ENCODE peak calls at places on chromosomes 2 and 18, in nine cellular contexts. Z is bronchial epithelial cell, Y is lower lobe of right lung, H is WTC11, V is cardiac muscle cell, T is fibroblast of mammary gland, J is Peyer's patch, Q is GM12865, X is glutamatergic neuron. I is an unnamed sample.

GRCh38 chr2:203191958-203192357 is 46.9 kb upstream of the CYP20A1 start:
- DNase-seq in Z (no peak), Y (no peak), H (no peak), V (no peak), T (no peak), J (no peak), Q (no peak), X (no peak), I (no peak)

GRCh38 chr2:21267232-21267835 is 143.6 kb downstream of the TDRD15 start:
- DNase-seq in Z (no peak), Y (no peak), H (no peak), V (peak), T (no peak), J (no peak), Q (no peak), X (no peak), I (no peak)

GRCh38 chr18:77087391-77088141 is 45.0 kb downstream of the MBP start:
- DNase-seq in Z (no peak), Y (peak), H (peak), V (peak), T (peak), J (no peak), Q (no peak), X (peak), I (no peak)

GRCh38 chr2:234026111-234026510 is 24.4 kb upstream of the SPP2 start:
- DNase-seq in Z (no peak), Y (no peak), H (no peak), V (no peak), T (peak), J (no peak), Q (no peak), X (no peak), I (no peak)

GRCh38 chr2:237190958-237191692 is 105.4 kb downstream of the COPS8 start:
- DNase-seq in Z (no peak), Y (no peak), H (no peak), V (no peak), T (no peak), J (no peak), Q (no peak), X (no peak), I (no peak)

GRCh38 chr2:215511454-215512346 is 75.8 kb upstream of the FN1 start:
- DNase-seq in Z (no peak), Y (no peak), H (no peak), V (no peak), T (no peak), J (no peak), Q (no peak), X (no peak), I (no peak)

GRCh38 chr2:75641587-75641986 is 5.0 kb upstream of the MRPL19 start:
- DNase-seq in Z (no peak), Y (no peak), H (no peak), V (peak), T (no peak), J (no peak), Q (no peak), X (no peak), I (no peak)

GRCh38 chr2:58428286-58428552 is 187.1 kb upstream of the FANCL start:
- DNase-seq in Z (no peak), Y (peak), H (peak), V (peak), T (peak), J (no peak), Q (peak), X (no peak), I (peak)

GRCh38 chr2:39304729-39305128 is 61.0 kb upstream of the CDKL4 start:
- DNase-seq in Z (no peak), Y (no peak), H (no peak), V (peak), T (peak), J (no peak), Q (no peak), X (no peak), I (no peak)

GRCh38 chr2:44324971-44325426 is 36.3 kb downstream of the PREPL start:
- DNase-seq in Z (peak), Y (no peak), H (no peak), V (peak), T (peak), J (no peak), Q (no peak), X (no peak), I (peak)

GRCh38 chr2:64487256-64488049 is 33.5 kb downstream of the LGALSL start:
- DNase-seq in Z (no peak), Y (no peak), H (no peak), V (no peak), T (no peak), J (no peak), Q (no peak), X (no peak), I (no peak)

GRCh38 chr2:134836986-134837385 is 1.4 kb upstream of the ACMSD start:
- DNase-seq in Z (peak), Y (no peak), H (no peak), V (peak), T (peak), J (no peak), Q (no peak), X (no peak), I (peak)

GRCh38 chr2:220512419-220512818 is 885.0 kb downstream of the SLC4A3 start:
- DNase-seq in Z (peak), Y (no peak), H (no peak), V (peak), T (peak), J (no peak), Q (no peak), X (no peak), I (no peak)

GRCh38 chr18:68262697-68263293 is 452.1 kb downstream of the TMX3 start:
- DNase-seq in Z (peak), Y (no peak), H (no peak), V (peak), T (peak), J (no peak), Q (no peak), X (no peak), I (peak)

GRCh38 chr2:217903859-217904613 is 98.8 kb downstream of the TNS1 start:
- DNase-seq in Z (no peak), Y (peak), H (no peak), V (peak), T (peak), J (peak), Q (no peak), X (no peak), I (no peak)

GRCh38 chr2:228545041-228545440 is 363.6 kb upstream of the SPHKAP start:
- DNase-seq in Z (peak), Y (no peak), H (no peak), V (peak), T (peak), J (no peak), Q (no peak), X (no peak), I (peak)

GRCh38 chr2:240624950-240625621 is at the start of gene GPR35:
- DNase-seq in Z (no peak), Y (peak), H (peak), V (peak), T (peak), J (peak), Q (peak), X (no peak), I (no peak)

GRCh38 chr18:59067873-59068272 is 71.8 kb upstream of the SEC11C start:
- DNase-seq in Z (peak), Y (no peak), H (peak), V (peak), T (peak), J (peak), Q (peak), X (peak), I (peak)

GRCh38 chr2:230687498-230687897 is 25.1 kb upstream of the CAB39 start:
- DNase-seq in Z (peak), Y (no peak), H (no peak), V (no peak), T (peak), J (peak), Q (no peak), X (no peak), I (peak)

GRCh38 chr2:100963026-100963375 is 39.1 kb upstream of the RPL31 start:
- DNase-seq in Z (no peak), Y (no peak), H (no peak), V (no peak), T (no peak), J (no peak), Q (no peak), X (no peak), I (no peak)

GRCh38 chr2:59850554-59850953 is 702.9 kb downstream of the BCL11A start:
- DNase-seq in Z (no peak), Y (no peak), H (no peak), V (no peak), T (no peak), J (no peak), Q (no peak), X (no peak), I (no peak)

GRCh38 chr2:160816916-160817315 is 323.3 kb upstream of the RBMS1 start:
- DNase-seq in Z (no peak), Y (no peak), H (no peak), V (no peak), T (peak), J (no peak), Q (no peak), X (no peak), I (peak)

GRCh38 chr2:128503358-128504241 is 184.9 kb upstream of the HS6ST1 start:
- DNase-seq in Z (no peak), Y (no peak), H (no peak), V (no peak), T (no peak), J (no peak), Q (no peak), X (no peak), I (no peak)

GRCh38 chr2:214750529-214750928 is 59.0 kb downstream of the BARD1 start:
- DNase-seq in Z (no peak), Y (no peak), H (no peak), V (no peak), T (no peak), J (no peak), Q (peak), X (no peak), I (no peak)

GRCh38 chr2:54597153-54597827 is 126.2 kb upstream of the EML6 start:
- DNase-seq in Z (no peak), Y (no peak), H (no peak), V (peak), T (no peak), J (peak), Q (no peak), X (peak), I (peak)

GRCh38 chr2:147013696-147014392 is 831.0 kb upstream of the ACVR2A start:
- DNase-seq in Z (no peak), Y (no peak), H (no peak), V (no peak), T (peak), J (no peak), Q (no peak), X (no peak), I (no peak)

GRCh38 chr2:8096484-8096883 is 585.4 kb upstream of the ID2 start:
- DNase-seq in Z (no peak), Y (no peak), H (no peak), V (no peak), T (no peak), J (no peak), Q (no peak), X (no peak), I (no peak)

GRCh38 chr18:24659837-24660720 is 199.6 kb downstream of the HRH4 start:
- DNase-seq in Z (no peak), Y (peak), H (no peak), V (peak), T (peak), J (peak), Q (peak), X (no peak), I (no peak)

GRCh38 chr18:28404721-28405120 is 227.8 kb upstream of the CDH2 start:
- DNase-seq in Z (no peak), Y (no peak), H (no peak), V (no peak), T (no peak), J (no peak), Q (no peak), X (no peak), I (no peak)

GRCh38 chr2:99337931-99338580 is 867 bp downstream of the EIF5B start:
- DNase-seq in Z (peak), Y (no peak), H (no peak), V (peak), T (peak), J (no peak), Q (peak), X (no peak), I (peak)

GRCh38 chr2:6864938-6865345 is 765 bp downstream of the CMPK2 start:
- DNase-seq in Z (no peak), Y (peak), H (peak), V (no peak), T (no peak), J (peak), Q (no peak), X (no peak), I (no peak)

GRCh38 chr18:65754121-65754520 is 3.3 kb downstream of the CDH7 start:
- DNase-seq in Z (peak), Y (no peak), H (no peak), V (no peak), T (no peak), J (no peak), Q (no peak), X (no peak), I (peak)

GRCh38 chr2:45446016-45446415 is 165.1 kb downstream of the SRBD1 start:
- DNase-seq in Z (no peak), Y (no peak), H (no peak), V (no peak), T (no peak), J (no peak), Q (no peak), X (no peak), I (no peak)

GRCh38 chr18:29501952-29502351 is 1325.0 kb upstream of the CDH2 start:
- DNase-seq in Z (peak), Y (no peak), H (no peak), V (peak), T (peak), J (no peak), Q (no peak), X (no peak), I (peak)

GRCh38 chr2:28621172-28622100 is 125.6 kb downstream of the PLB1 start:
- DNase-seq in Z (peak), Y (peak), H (peak), V (peak), T (peak), J (peak), Q (peak), X (peak), I (peak)
- TF ChIP-seq CTCF in Z (peak), Y (peak), H (no peak), V (peak), T (peak), J (peak), Q (peak), X (no peak), I (peak)

DNA sequence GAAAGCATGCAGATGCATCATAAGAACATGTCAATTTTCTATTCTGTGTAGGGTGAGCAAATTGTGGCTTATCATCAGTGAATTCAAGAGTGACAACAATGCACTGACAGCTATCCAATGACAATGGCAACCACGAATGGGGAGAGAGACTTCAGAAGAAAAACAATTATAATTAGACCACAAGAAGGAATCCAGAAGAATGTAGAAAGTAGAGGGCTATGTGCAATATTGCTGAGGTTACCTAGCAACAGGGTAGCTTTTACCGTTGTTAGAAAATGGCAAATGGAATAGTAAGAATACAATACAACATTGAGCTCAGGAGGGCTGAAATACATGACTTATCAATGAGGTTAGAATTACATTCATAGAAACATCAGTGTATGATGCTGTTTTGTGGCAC is 71.1 kb upstream of the SESTD1 start:
- DNase-seq in Z (no peak), Y (no peak), H (no peak), V (no peak), T (no peak), J (no peak), Q (no peak), X (no peak), I (no peak)
- TF ChIP-seq CTCF in Z (no peak), Y (no peak), H (no peak), V (no peak), T (no peak), J (no peak), Q (no peak), X (no peak), I (no peak)

GRCh38 chr2:157305713-157306110 is 19.9 kb downstream of the ERMN start:
- DNase-seq in Z (no peak), Y (no peak), H (no peak), V (no peak), T (no peak), J (no peak), Q (no peak), X (no peak), I (no peak)

GRCh38 chr2:157304811-157305712 is 20.6 kb downstream of the ERMN start:
- DNase-seq in Z (peak), Y (no peak), H (no peak), V (peak), T (no peak), J (no peak), Q (peak), X (no peak), I (no peak)

GRCh38 chr2:157302492-157303099 is 23.0 kb downstream of the ERMN start:
- DNase-seq in Z (peak), Y (no peak), H (no peak), V (peak), T (peak), J (no peak), Q (peak), X (no peak), I (peak)

GRCh38 chr2:157303612-157304011 is 22.0 kb downstream of the ERMN start:
- DNase-seq in Z (no peak), Y (no peak), H (no peak), V (no peak), T (no peak), J (no peak), Q (no peak), X (no peak), I (no peak)

GRCh38 chr2:157307021-157307420 is 18.6 kb downstream of the ERMN start:
- DNase-seq in Z (no peak), Y (no peak), H (no peak), V (no peak), T (no peak), J (no peak), Q (no peak), X (no peak), I (no peak)
- TF ChIP-seq CTCF in Z (no peak), Y (no peak), H (no peak), V (peak), T (peak), J (peak), Q (peak), X (peak), I (no peak)

GRCh38 chr2:207459990-207460757 is 69.6 kb upstream of the CREB1 start:
- DNase-seq in Z (no peak), Y (no peak), H (no peak), V (no peak), T (no peak), J (no peak), Q (peak), X (no peak), I (no peak)

GRCh38 chr2:207463433-207463832 is 66.3 kb upstream of the CREB1 start:
- DNase-seq in Z (no peak), Y (no peak), H (no peak), V (peak), T (peak), J (no peak), Q (no peak), X (no peak), I (no peak)

GRCh38 chr2:207463996-207464395 is 65.8 kb upstream of the CREB1 start:
- DNase-seq in Z (no peak), Y (no peak), H (no peak), V (no peak), T (no peak), J (no peak), Q (no peak), X (no peak), I (no peak)

DNA sequence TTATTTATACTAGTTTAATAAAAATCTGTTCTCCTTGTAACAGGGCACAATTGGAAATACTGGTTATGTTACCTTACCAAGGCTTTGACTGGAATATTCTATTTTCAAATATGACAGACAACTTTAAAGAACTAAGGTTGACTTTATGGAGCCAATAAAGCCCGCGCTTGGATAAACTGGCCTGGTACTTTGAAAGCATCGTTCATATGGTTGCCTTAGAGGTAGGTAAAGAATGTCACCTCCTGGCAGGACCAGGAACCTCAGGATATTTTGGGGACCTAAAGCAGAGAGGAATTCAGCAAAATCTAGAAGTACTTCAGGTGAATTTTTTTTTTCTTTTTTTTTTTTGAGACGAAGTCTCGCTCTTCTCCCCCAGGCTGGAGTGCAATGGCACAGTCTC is 71.2 kb upstream of the CREB1 start:
- DNase-seq in Z (no peak), Y (no peak), H (no peak), V (no peak), T (no peak), J (no peak), Q (no peak), X (no peak), I (no peak)
- TF ChIP-seq CTCF in Z (peak), Y (no peak), H (no peak), V (peak), T (no peak), J (no peak), Q (no peak), X (no peak), I (peak)

GRCh38 chr2:174142290-174142689 is 106.0 kb downstream of the OLA1 start:
- DNase-seq in Z (no peak), Y (no peak), H (no peak), V (no peak), T (no peak), J (no peak), Q (no peak), X (no peak), I (no peak)

DNA sequence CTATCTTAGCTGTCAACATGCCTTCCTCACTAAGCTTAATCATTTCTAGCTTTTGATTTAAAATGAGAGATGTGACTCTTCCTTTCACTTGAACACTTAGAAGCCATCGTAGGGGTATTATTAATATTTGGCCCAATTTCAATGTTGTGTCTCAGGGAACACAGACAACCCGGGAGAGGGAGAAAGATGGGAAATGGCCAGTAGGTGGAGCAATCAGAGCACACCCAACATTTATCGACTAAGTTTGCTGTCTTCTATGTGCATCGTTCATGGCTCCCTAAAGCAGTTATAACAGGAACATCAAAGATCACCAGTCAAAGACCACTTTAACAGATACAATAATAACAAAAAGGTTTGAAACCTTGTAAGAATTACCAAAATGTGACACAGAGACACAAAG is 110.2 kb downstream of the OLA1 start:
- DNase-seq in Z (no peak), Y (no peak), H (no peak), V (peak), T (peak), J (no peak), Q (peak), X (no peak), I (no peak)
- TF ChIP-seq CTCF in Z (peak), Y (peak), H (peak), V (peak), T (peak), J (no peak), Q (peak), X (peak), I (peak)

GRCh38 chr2:36359006-36359580 is 3.5 kb downstream of the CRIM1 start:
- DNase-seq in Z (peak), Y (no peak), H (no peak), V (no peak), T (peak), J (no peak), Q (no peak), X (no peak), I (peak)
- TF ChIP-seq CTCF in Z (no peak), Y (peak), H (no peak), V (no peak), T (peak), J (peak), Q (no peak), X (peak), I (peak)

GRCh38 chr2:61633250-61633649 is 95.1 kb upstream of the XPO1 start:
- DNase-seq in Z (no peak), Y (no peak), H (no peak), V (no peak), T (no peak), J (no peak), Q (no peak), X (no peak), I (peak)
- TF ChIP-seq CTCF in Z (no peak), Y (no peak), H (no peak), V (no peak), T (peak), J (no peak), Q (no peak), X (no peak), I (peak)

GRCh38 chr2:47457268-47457667 is 54.3 kb downstream of the MSH2 start:
- DNase-seq in Z (no peak), Y (no peak), H (no peak), V (no peak), T (no peak), J (no peak), Q (no peak), X (no peak), I (no peak)
- TF ChIP-seq CTCF in Z (no peak), Y (no peak), H (no peak), V (no peak), T (no peak), J (no peak), Q (no peak), X (no peak), I (no peak)

I was measured in MCF 10A.